ENCODE peak calls at places on chromosomes 1 and 21, in ten cellular contexts. J, P, E, S, T, L, Q, O, K and F are unnamed samples.
A peak's percentile ranks its signal among the peaks of the same experiment; 100 is the strongest.

GRCh38 chr1:43836267-43836951 is 97.2 kb upstream of the ARTN start:
- DNase-seq in J (no peak), P (peak; percentile 35), E (peak; percentile 84), S (no peak), T (no peak), L (peak; percentile 79), Q (peak; percentile 90), O (peak; percentile 76), K (peak; percentile 83), F (no peak)

GRCh38 chr1:203127672-203128611 is at the start of gene ADORA1:
- DNase-seq in J (peak; percentile 51), P (no peak), E (peak; percentile 71), S (peak; percentile 58), T (peak; percentile 48), L (no peak), Q (peak; percentile 38), O (peak; percentile 91), K (peak; percentile 70), F (peak; percentile 75)

GRCh38 chr1:117268926-117269378 is 58.2 kb upstream of the VTCN1 start:
- DNase-seq in J (no peak), P (no peak), E (no peak), S (no peak), T (no peak), L (no peak), Q (peak; percentile 74), O (no peak), K (peak; percentile 61), F (no peak)

GRCh38 chr21:41928621-41929220 is 25.1 kb downstream of the C2CD2 start:
- DNase-seq in J (no peak), P (peak; percentile 72), E (no peak), S (no peak), T (no peak), L (no peak), Q (no peak), O (no peak), K (no peak), F (no peak)

GRCh38 chr1:78577257-78578100 is 42.8 kb upstream of the IFI44L start:
- DNase-seq in J (no peak), P (no peak), E (no peak), S (no peak), T (no peak), L (no peak), Q (no peak), O (no peak), K (no peak), F (no peak)

GRCh38 chr1:169741666-169742394 is 8.0 kb upstream of the SELE start:
- DNase-seq in J (no peak), P (no peak), E (no peak), S (no peak), T (no peak), L (no peak), Q (no peak), O (no peak), K (peak; percentile 41), F (no peak)

GRCh38 chr1:5727871-5728643 is 264.2 kb downstream of the NPHP4 start:
- DNase-seq in J (no peak), P (no peak), E (no peak), S (no peak), T (no peak), L (peak; percentile 15), Q (no peak), O (no peak), K (no peak), F (no peak)

GRCh38 chr1:44327679-44328491 is 27.2 kb downstream of the ERI3 start:
- DNase-seq in J (no peak), P (no peak), E (peak; percentile 99), S (peak; percentile 92), T (no peak), L (peak; percentile 58), Q (peak; percentile 99), O (peak; percentile 83), K (peak; percentile 79), F (peak; percentile 74)

GRCh38 chr1:41322835-41323234 is 38.4 kb upstream of the FOXO6 start:
- DNase-seq in J (no peak), P (peak; percentile 83), E (peak; percentile 60), S (no peak), T (no peak), L (peak; percentile 68), Q (peak; percentile 66), O (no peak), K (no peak), F (no peak)
- TF ChIP-seq CTCF in J (peak; percentile 61), P (peak; percentile 73), E (no peak), S (no peak), T (peak; percentile 56), L (no peak), Q (peak; percentile 73), O (no peak), K (no peak), F (peak; percentile 61)

GRCh38 chr1:103953386-103953785 is 203.7 kb downstream of the AMY1C start:
- DNase-seq in J (no peak), P (no peak), E (peak; percentile 2), S (no peak), T (no peak), L (no peak), Q (no peak), O (no peak), K (no peak), F (no peak)
- TF ChIP-seq CTCF in J (no peak), P (no peak), E (peak; percentile 23), S (no peak), T (no peak), L (no peak), Q (no peak), O (no peak), K (no peak), F (no peak)

DNA sequence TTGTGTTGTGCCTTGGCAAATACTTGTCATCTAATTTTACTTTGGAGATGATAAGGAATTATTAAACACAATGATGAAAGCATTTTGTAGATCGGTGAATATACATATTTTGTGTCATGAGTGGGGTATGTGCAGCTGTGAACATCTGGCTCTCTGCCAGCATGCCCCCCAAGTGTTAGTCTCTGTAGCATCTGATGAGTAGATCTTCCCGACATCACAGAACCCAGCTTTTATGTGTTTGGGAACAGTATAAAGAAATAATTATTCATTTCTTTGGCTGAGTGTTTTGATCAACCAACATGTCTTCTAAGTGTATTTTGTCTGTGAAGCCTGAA is 4.5 kb upstream of the CTNNBIP1 start:
- DNase-seq in J (no peak), P (no peak), E (no peak), S (no peak), T (no peak), L (no peak), Q (no peak), O (no peak), K (no peak), F (no peak)
- TF ChIP-seq CTCF in J (no peak), P (no peak), E (no peak), S (no peak), T (no peak), L (no peak), Q (peak; percentile 69), O (no peak), K (no peak), F (no peak)

GRCh38 chr1:180631766-180632325 is at the start of gene XPR1:
- DNase-seq in J (peak; percentile 91), P (peak; percentile 95), E (peak; percentile 98), S (peak; percentile 97), T (peak; percentile 88), L (peak; percentile 98), Q (peak; percentile 94), O (peak; percentile 99), K (peak; percentile 92), F (peak; percentile 95)
- TF ChIP-seq CTCF in J (no peak), P (peak; percentile 7), E (peak; percentile 39), S (peak; percentile 33), T (peak; percentile 20), L (peak; percentile 21), Q (no peak), O (no peak), K (no peak), F (peak; percentile 38)

DNA sequence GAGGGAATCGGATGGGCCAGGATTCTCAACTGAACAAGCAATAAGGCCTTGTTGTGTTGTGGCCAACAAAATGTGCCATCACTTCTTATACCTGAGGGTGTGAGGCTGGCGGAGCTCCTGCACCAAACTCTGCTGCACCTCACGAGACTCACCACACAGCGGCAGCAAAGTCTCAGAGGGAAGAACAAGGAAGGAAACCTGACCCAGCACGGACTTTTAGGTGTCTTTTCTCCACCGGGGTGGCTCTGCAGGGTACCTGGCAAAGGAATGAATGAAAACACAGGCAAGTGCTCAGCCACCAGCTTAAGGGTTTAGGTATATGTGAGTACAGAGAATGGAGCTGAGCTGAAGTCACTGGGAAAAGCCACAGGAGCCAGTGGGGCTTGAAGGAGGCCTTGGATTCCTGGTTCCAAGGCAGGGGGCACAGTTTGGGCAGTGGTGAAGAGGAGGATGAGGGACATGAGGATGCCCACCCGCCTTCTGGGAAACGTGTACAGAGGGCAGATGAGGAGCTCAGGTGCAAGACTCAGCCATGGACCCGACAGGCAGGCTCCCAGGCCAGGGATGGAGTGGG is 31.1 kb upstream of the HSD3B1 start:
- DNase-seq in J (peak; percentile 56), P (peak; percentile 44), E (peak; percentile 70), S (peak; percentile 25), T (peak; percentile 41), L (peak; percentile 82), Q (peak; percentile 85), O (peak; percentile 84), K (peak; percentile 70), F (no peak)
- TF ChIP-seq CTCF in J (peak; percentile 72), P (peak; percentile 15), E (peak; percentile 75), S (no peak), T (peak; percentile 73), L (no peak), Q (peak; percentile 85), O (peak; percentile 63), K (peak; percentile 39), F (peak; percentile 74)

GRCh38 chr1:17773626-17774326 is 18.6 kb downstream of the ACTL8 start:
- DNase-seq in J (no peak), P (no peak), E (no peak), S (no peak), T (no peak), L (peak; percentile 16), Q (no peak), O (no peak), K (no peak), F (no peak)
- TF ChIP-seq CTCF in J (no peak), P (no peak), E (no peak), S (no peak), T (no peak), L (no peak), Q (no peak), O (no peak), K (no peak), F (no peak)